ENCODE peak calls at places on chromosome 21, in eight cellular contexts. G, X, F, U, B, N, I and T are unnamed samples.

GRCh38 chr21:42622284-42622683 is 31.1 kb upstream of the PDE9A start:
- DNase-seq in G (no peak), X (no peak), F (no peak), U (no peak), B (no peak), N (no peak), I (no peak), T (peak; percentile 45)

GRCh38 chr21:44059710-44060109 is 47.5 kb upstream of the PWP2 start:
- DNase-seq in G (no peak), X (no peak), F (no peak), U (peak; percentile 44), B (no peak), N (no peak), I (no peak), T (no peak)

GRCh38 chr21:41894922-41895557 is 15.9 kb upstream of the PRDM15 start:
- DNase-seq in G (no peak), X (no peak), F (no peak), U (no peak), B (no peak), N (peak; percentile 76), I (no peak), T (no peak)

GRCh38 chr21:39888848-39889247 is 21.6 kb downstream of the PCP4 start:
- DNase-seq in G (no peak), X (no peak), F (no peak), U (no peak), B (no peak), N (no peak), I (no peak), T (no peak)

GRCh38 chr21:41777934-41778815 is 11.3 kb upstream of the RIPK4 start:
- DNase-seq in G (peak; percentile 91), X (peak; percentile 52), F (no peak), U (peak; percentile 60), B (peak; percentile 55), N (peak; percentile 78), I (no peak), T (peak; percentile 57)

GRCh38 chr21:35410123-35410522 is 361.0 kb upstream of the RUNX1 start:
- DNase-seq in G (no peak), X (no peak), F (no peak), U (no peak), B (no peak), N (no peak), I (no peak), T (no peak)

GRCh38 chr21:36207577-36208320 is 51.1 kb downstream of the DOP1B start:
- DNase-seq in G (peak; percentile 48), X (peak; percentile 29), F (no peak), U (no peak), B (no peak), N (no peak), I (no peak), T (no peak)

GRCh38 chr21:34613679-34614442 is 1.1 kb downstream of the RCAN1 start:
- DNase-seq in G (no peak), X (peak; percentile 17), F (peak; percentile 7), U (no peak), B (no peak), N (no peak), I (no peak), T (peak; percentile 63)

GRCh38 chr21:14361958-14362357 is 21.0 kb downstream of the HSPA13 start:
- DNase-seq in G (no peak), X (peak; percentile 86), F (no peak), U (no peak), B (no peak), N (peak; percentile 46), I (no peak), T (no peak)